ENCODE peak calls at places on chromosome 19, in nine cellular contexts. E is NCI-H510A; P is hepatic stellate cell; V is activated naive CD4-positive, alpha-beta T cell; I is Peyer's patch; K is HS-5; X is naive thymus-derived CD4-positive, alpha-beta T cell; H is endothelial cell; F is keratinocyte. S is an unnamed sample.

GRCh38 chr19:35214766-35215422 is 13.6 kb downstream of the FAM187B start:
- DNase-seq in E (no peak), P (no peak), V (no peak), I (no peak), K (no peak), X (no peak), H (no peak), F (no peak), S (no peak)

GRCh38 chr19:1663854-1664253 is 11.4 kb upstream of the TCF3 start:
- DNase-seq in E (no peak), P (no peak), V (no peak), I (peak), K (no peak), X (no peak), H (no peak), F (no peak), S (no peak)

GRCh38 chr19:10219678-10220077 is 11.5 kb downstream of the S1PR2 start:
- DNase-seq in E (no peak), P (no peak), V (no peak), I (no peak), K (no peak), X (no peak), H (no peak), F (no peak), S (peak)

GRCh38 chr19:57708641-57709354 is at the start of gene ZNF154:
- DNase-seq in E (no peak), P (peak), V (peak), I (peak), K (no peak), X (peak), H (peak), F (no peak), S (no peak)

GRCh38 chr19:51024924-51025323 is 1.5 kb downstream of the KLK11 start:
- DNase-seq in E (peak), P (no peak), V (no peak), I (no peak), K (no peak), X (no peak), H (no peak), F (no peak), S (no peak)

GRCh38 chr19:51098366-51099069 is 9.7 kb downstream of the CTU1 start:
- DNase-seq in E (no peak), P (no peak), V (peak), I (no peak), K (no peak), X (peak), H (no peak), F (no peak), S (no peak)

GRCh38 chr19:31838163-31838798 is 489.0 kb upstream of the TSHZ3 start:
- DNase-seq in E (no peak), P (no peak), V (no peak), I (no peak), K (no peak), X (no peak), H (no peak), F (no peak), S (no peak)

GRCh38 chr19:10293637-10294367 is 4.0 kb downstream of the ICAM5 start:
- DNase-seq in E (no peak), P (no peak), V (no peak), I (no peak), K (no peak), X (no peak), H (no peak), F (no peak), S (no peak)

GRCh38 chr19:6062274-6062673 is 48.0 kb downstream of the RFX2 start:
- DNase-seq in E (no peak), P (no peak), V (no peak), I (peak), K (no peak), X (no peak), H (no peak), F (no peak), S (no peak)

GRCh38 chr19:10262771-10263170 is 8.1 kb upstream of the ICAM1 start:
- DNase-seq in E (no peak), P (no peak), V (no peak), I (no peak), K (no peak), X (no peak), H (no peak), F (no peak), S (no peak)

GRCh38 chr19:18014197-18014596 is 6.2 kb downstream of the ARRDC2 start:
- DNase-seq in E (no peak), P (no peak), V (peak), I (peak), K (no peak), X (peak), H (no peak), F (no peak), S (no peak)

GRCh38 chr19:53906211-53907192 is 2.6 kb upstream of the CACNG7 start:
- DNase-seq in E (no peak), P (peak), V (peak), I (peak), K (no peak), X (peak), H (peak), F (no peak), S (no peak)

GRCh38 chr19:14048439-14049153 is 13.3 kb downstream of the PALM3 start:
- DNase-seq in E (no peak), P (peak), V (peak), I (peak), K (no peak), X (peak), H (peak), F (no peak), S (peak)

GRCh38 chr19:51342631-51343569 is 961 bp upstream of the VSIG10L start:
- DNase-seq in E (no peak), P (no peak), V (no peak), I (no peak), K (no peak), X (no peak), H (no peak), F (no peak), S (no peak)

GRCh38 chr19:52734340-52734892 is 428 bp downstream of the ZNF611 start:
- DNase-seq in E (no peak), P (peak), V (no peak), I (no peak), K (no peak), X (no peak), H (peak), F (no peak), S (peak)

GRCh38 chr19:48341006-48341405 is 15.7 kb downstream of the EMP3 start:
- DNase-seq in E (no peak), P (no peak), V (no peak), I (no peak), K (no peak), X (no peak), H (no peak), F (no peak), S (peak)

GRCh38 chr19:11555246-11555645 is 3.8 kb downstream of the ELOF1 start:
- DNase-seq in E (no peak), P (no peak), V (no peak), I (no peak), K (no peak), X (no peak), H (no peak), F (no peak), S (no peak)

GRCh38 chr19:39126593-39127187 is 1.1 kb downstream of the PAK4 start:
- DNase-seq in E (no peak), P (no peak), V (no peak), I (no peak), K (no peak), X (no peak), H (no peak), F (no peak), S (peak)

GRCh38 chr19:54336893-54337857 is 1.8 kb downstream of the LILRA4 start:
- DNase-seq in E (no peak), P (no peak), V (no peak), I (no peak), K (no peak), X (no peak), H (no peak), F (no peak), S (no peak)

GRCh38 chr19:51607077-51607476 is 23.1 kb downstream of the SIGLEC5 start:
- DNase-seq in E (no peak), P (no peak), V (no peak), I (peak), K (no peak), X (no peak), H (no peak), F (no peak), S (no peak)

GRCh38 chr19:11530432-11530831 is 1.5 kb upstream of the ECSIT start:
- DNase-seq in E (peak), P (peak), V (peak), I (peak), K (no peak), X (no peak), H (peak), F (peak), S (peak)

GRCh38 chr19:37551123-37551993 is 43.2 kb downstream of the ZNF571 start:
- DNase-seq in E (peak), P (peak), V (no peak), I (peak), K (no peak), X (no peak), H (peak), F (no peak), S (no peak)

GRCh38 chr19:13153627-13154240 is 3.5 kb downstream of the IER2 start:
- DNase-seq in E (no peak), P (peak), V (peak), I (peak), K (no peak), X (peak), H (peak), F (no peak), S (peak)

GRCh38 chr19:2800506-2800905 is 15.2 kb downstream of the THOP1 start:
- DNase-seq in E (no peak), P (no peak), V (no peak), I (no peak), K (no peak), X (no peak), H (no peak), F (no peak), S (no peak)

GRCh38 chr19:49362048-49362925 is at the start of gene TEAD2:
- DNase-seq in E (no peak), P (peak), V (no peak), I (peak), K (no peak), X (peak), H (peak), F (no peak), S (no peak)

GRCh38 chr19:35000647-35001501 is 751 bp downstream of the GRAMD1A start:
- DNase-seq in E (no peak), P (peak), V (peak), I (peak), K (no peak), X (peak), H (peak), F (peak), S (peak)

GRCh38 chr19:2803486-2804155 is 16.0 kb upstream of the ZNF554 start:
- DNase-seq in E (no peak), P (no peak), V (no peak), I (no peak), K (no peak), X (no peak), H (no peak), F (no peak), S (no peak)

GRCh38 chr19:46766569-46767317 is 20.5 kb upstream of the STRN4 start:
- DNase-seq in E (no peak), P (no peak), V (peak), I (peak), K (no peak), X (peak), H (peak), F (no peak), S (peak)

GRCh38 chr19:58381460-58382220 is 810 bp upstream of the ZNF837 start:
- DNase-seq in E (no peak), P (no peak), V (no peak), I (no peak), K (no peak), X (no peak), H (no peak), F (no peak), S (no peak)

GRCh38 chr19:7670150-7670784 is 1.4 kb downstream of the RETN start:
- DNase-seq in E (no peak), P (no peak), V (peak), I (no peak), K (no peak), X (no peak), H (no peak), F (no peak), S (no peak)

S was measured in NCI-H2081.